ENCODE peak calls at places on chromosomes 3 and 15, in seven cellular contexts. S, H, A, B, P, I and V are unnamed samples.

GRCh38 chr15:51924146-51925068 is 47.2 kb downstream of the LEO1 start:
- DNase-seq in S (no peak), H (no peak), A (no peak), B (no peak), P (no peak), I (no peak), V (peak)

GRCh38 chr15:101397521-101398003 is 91.9 kb downstream of the PCSK6 start:
- DNase-seq in S (no peak), H (no peak), A (no peak), B (no peak), P (no peak), I (no peak), V (peak)

GRCh38 chr3:3627104-3627503 is 172.1 kb upstream of the LRRN1 start:
- DNase-seq in S (no peak), H (no peak), A (no peak), B (no peak), P (no peak), I (no peak), V (peak)

GRCh38 chr3:48013288-48013980 is 2.8 kb downstream of the MAP4 start:
- DNase-seq in S (no peak), H (no peak), A (peak), B (peak), P (no peak), I (no peak), V (peak)

GRCh38 chr3:64444619-64445317 is 219.5 kb upstream of the PRICKLE2 start:
- DNase-seq in S (no peak), H (no peak), A (no peak), B (no peak), P (no peak), I (no peak), V (peak)

GRCh38 chr3:98826126-98826525 is 63.0 kb downstream of the ST3GAL6 start:
- DNase-seq in S (no peak), H (no peak), A (no peak), B (no peak), P (no peak), I (no peak), V (no peak)

GRCh38 chr3:52742418-52743041 is 28.2 kb downstream of the NEK4 start:
- DNase-seq in S (no peak), H (peak), A (peak), B (peak), P (no peak), I (no peak), V (peak)

GRCh38 chr15:72184165-72184811 is 13.3 kb downstream of the GRAMD2A start:
- DNase-seq in S (no peak), H (no peak), A (peak), B (peak), P (no peak), I (no peak), V (peak)

GRCh38 chr3:55206000-55206399 is 278.1 kb upstream of the LRTM1 start:
- DNase-seq in S (no peak), H (no peak), A (no peak), B (no peak), P (no peak), I (no peak), V (peak)

GRCh38 chr3:183489455-183490210 is 61.2 kb upstream of the MCF2L2 start:
- DNase-seq in S (no peak), H (no peak), A (peak), B (no peak), P (no peak), I (no peak), V (no peak)

GRCh38 chr3:128432898-128433629 is 33.6 kb downstream of the DNAJB8 start:
- DNase-seq in S (no peak), H (no peak), A (no peak), B (peak), P (no peak), I (no peak), V (peak)

GRCh38 chr3:129383292-129383860 is 45.1 kb downstream of the EFCAB12 start:
- DNase-seq in S (peak), H (peak), A (peak), B (peak), P (no peak), I (no peak), V (peak)

GRCh38 chr3:106025151-106025722 is 156.4 kb upstream of the CBLB start:
- DNase-seq in S (no peak), H (no peak), A (no peak), B (no peak), P (no peak), I (no peak), V (peak)

GRCh38 chr3:18556503-18556902 is 131.4 kb upstream of the SATB1 start:
- DNase-seq in S (no peak), H (no peak), A (peak), B (no peak), P (peak), I (no peak), V (no peak)

GRCh38 chr15:75532413-75533250 is 46.5 kb downstream of the PTPN9 start:
- DNase-seq in S (no peak), H (no peak), A (peak), B (peak), P (no peak), I (no peak), V (peak)

GRCh38 chr3:31934866-31935265 is 46.2 kb downstream of the OSBPL10 start:
- DNase-seq in S (no peak), H (no peak), A (peak), B (no peak), P (no peak), I (no peak), V (peak)

GRCh38 chr3:14216257-14217048 is 37.8 kb downstream of the LSM3 start:
- DNase-seq in S (no peak), H (no peak), A (peak), B (no peak), P (no peak), I (no peak), V (peak)

GRCh38 chr3:47908744-47909143 is 105.8 kb downstream of the DHX30 start:
- DNase-seq in S (no peak), H (no peak), A (no peak), B (no peak), P (no peak), I (no peak), V (no peak)

GRCh38 chr3:127394984-127395662 is 107.3 kb upstream of the PRR20G start:
- DNase-seq in S (no peak), H (no peak), A (no peak), B (no peak), P (no peak), I (no peak), V (no peak)

GRCh38 chr3:4021162-4021561 is 221.9 kb downstream of the LRRN1 start:
- DNase-seq in S (no peak), H (no peak), A (no peak), B (no peak), P (no peak), I (no peak), V (peak)

GRCh38 chr15:31272558-31273257 is 53.9 kb upstream of the KLF13 start:
- DNase-seq in S (no peak), H (no peak), A (no peak), B (no peak), P (no peak), I (no peak), V (no peak)

GRCh38 chr3:129606522-129607390 is at the start of gene PLXND1:
- DNase-seq in S (no peak), H (peak), A (peak), B (peak), P (no peak), I (no peak), V (peak)

GRCh38 chr3:54003136-54003535 is 111.5 kb upstream of the SELENOK start:
- DNase-seq in S (no peak), H (no peak), A (peak), B (no peak), P (no peak), I (no peak), V (no peak)

GRCh38 chr15:69081310-69082004 is 67.0 kb downstream of the NOX5 start:
- DNase-seq in S (no peak), H (no peak), A (peak), B (peak), P (no peak), I (no peak), V (peak)

GRCh38 chr3:10471337-10471721 is 34.1 kb downstream of the ATP2B2 start:
- DNase-seq in S (peak), H (no peak), A (peak), B (no peak), P (no peak), I (no peak), V (peak)

GRCh38 chr15:48333553-48333952 is 2.3 kb downstream of the DUT start:
- DNase-seq in S (no peak), H (no peak), A (no peak), B (no peak), P (no peak), I (no peak), V (no peak)

GRCh38 chr15:86329311-86330013 is 249.8 kb downstream of the AGBL1 start:
- DNase-seq in S (no peak), H (no peak), A (no peak), B (no peak), P (no peak), I (no peak), V (no peak)

GRCh38 chr15:28962851-28963710 is 77.3 kb downstream of the APBA2 start:
- DNase-seq in S (no peak), H (no peak), A (no peak), B (no peak), P (no peak), I (no peak), V (no peak)

GRCh38 chr3:102224171-102224570 is 210.6 kb upstream of the ZPLD1 start:
- DNase-seq in S (no peak), H (peak), A (peak), B (peak), P (no peak), I (no peak), V (peak)

GRCh38 chr3:2783261-2783660 is 326.9 kb downstream of the IL5RA start:
- DNase-seq in S (no peak), H (no peak), A (no peak), B (no peak), P (no peak), I (no peak), V (no peak)